ENCODE peak calls at places on chromosomes 2 and 18, in five cellular contexts. One of them, this sample, is unnamed. For H3K27me3, the result is how much of the 10 kb centered on the place peaks cover.

GRCh38 chr18:8116346-8117007 is 492.8 kb upstream of the RAB12 start:
- DNase-seq in heart left ventricle: no peak
- DNase-seq in body of pancreas: no peak
- DNase-seq in ovary: no peak
- DNase-seq in uterus: no peak
- DNase-seq in this sample: no peak

GRCh38 chr2:110735366-110735765 is 3.0 kb downstream of the ACOXL start:
- DNase-seq in heart left ventricle: no peak
- DNase-seq in body of pancreas: no peak
- DNase-seq in ovary: no peak
- DNase-seq in uterus: no peak
- DNase-seq in this sample: no peak

GRCh38 chr2:238586931-238587775 is 160.4 kb downstream of the ASB1 start:
- DNase-seq in heart left ventricle: no peak
- DNase-seq in body of pancreas: no peak
- DNase-seq in ovary: peak
- DNase-seq in uterus: no peak
- DNase-seq in this sample: no peak

GRCh38 chr18:21740474-21740723 is 193 bp upstream of the MIB1 start:
- DNase-seq in heart left ventricle: no peak
- DNase-seq in body of pancreas: peak
- DNase-seq in ovary: no peak
- DNase-seq in uterus: peak
- DNase-seq in this sample: peak

GRCh38 chr2:97546711-97547110 is 43.0 kb downstream of the ANKRD36B start:
- DNase-seq in heart left ventricle: no peak
- DNase-seq in body of pancreas: no peak
- DNase-seq in ovary: no peak
- DNase-seq in uterus: no peak
- DNase-seq in this sample: no peak

GRCh38 chr2:127504552-127505460 is 21.5 kb downstream of the IWS1 start:
- DNase-seq in heart left ventricle: no peak
- DNase-seq in body of pancreas: no peak
- DNase-seq in ovary: no peak
- DNase-seq in uterus: no peak
- DNase-seq in this sample: no peak

GRCh38 chr2:189210250-189211075 is 30.9 kb upstream of the COL5A2 start:
- DNase-seq in heart left ventricle: no peak
- DNase-seq in body of pancreas: peak
- DNase-seq in ovary: peak
- DNase-seq in uterus: peak
- DNase-seq in this sample: peak

GRCh38 chr2:130963849-130964793 is 127.4 kb downstream of the ARHGEF4 start:
- DNase-seq in heart left ventricle: no peak
- DNase-seq in body of pancreas: no peak
- DNase-seq in ovary: peak
- DNase-seq in uterus: no peak
- DNase-seq in this sample: no peak

GRCh38 chr2:109614715-109615636 is 812 bp downstream of the SOWAHC start:
- DNase-seq in heart left ventricle: peak
- DNase-seq in body of pancreas: peak
- DNase-seq in ovary: peak
- DNase-seq in uterus: peak
- DNase-seq in this sample: peak

GRCh38 chr18:59516356-59517155 is 157.5 kb upstream of the LMAN1 start:
- DNase-seq in heart left ventricle: no peak
- DNase-seq in body of pancreas: peak
- DNase-seq in ovary: no peak
- DNase-seq in uterus: peak
- DNase-seq in this sample: peak

GRCh38 chr18:43596106-43596712 is 318.9 kb upstream of the SYT4 start:
- DNase-seq in heart left ventricle: no peak
- DNase-seq in body of pancreas: no peak
- DNase-seq in ovary: no peak
- DNase-seq in uterus: no peak
- DNase-seq in this sample: no peak

GRCh38 chr2:64485961-64486360 is 32.0 kb downstream of the LGALSL start:
- DNase-seq in heart left ventricle: no peak
- DNase-seq in body of pancreas: no peak
- DNase-seq in ovary: no peak
- DNase-seq in uterus: no peak
- DNase-seq in this sample: peak

GRCh38 chr2:7860693-7861092 is 821.2 kb upstream of the ID2 start:
- DNase-seq in heart left ventricle: no peak
- DNase-seq in body of pancreas: no peak
- DNase-seq in ovary: no peak
- DNase-seq in uterus: no peak
- DNase-seq in this sample: no peak

GRCh38 chr18:3664563-3665178 is 214.7 kb downstream of the TGIF1 start:
- DNase-seq in heart left ventricle: no peak
- DNase-seq in body of pancreas: no peak
- DNase-seq in ovary: no peak
- DNase-seq in uterus: no peak
- DNase-seq in this sample: no peak

GRCh38 chr18:22067109-22067508 is 102.3 kb upstream of the GATA6 start:
- DNase-seq in heart left ventricle: no peak
- DNase-seq in body of pancreas: no peak
- DNase-seq in ovary: no peak
- DNase-seq in uterus: no peak
- DNase-seq in this sample: no peak

GRCh38 chr2:169767243-169767888 is 31.3 kb upstream of the SSB start:
- DNase-seq in heart left ventricle: no peak
- DNase-seq in body of pancreas: peak
- DNase-seq in ovary: peak
- DNase-seq in uterus: peak
- DNase-seq in this sample: peak

GRCh38 chr2:176122266-176122632 is 270 bp upstream of the HOXD9 start:
- DNase-seq in heart left ventricle: no peak
- DNase-seq in body of pancreas: no peak
- DNase-seq in ovary: no peak
- DNase-seq in uterus: no peak
- DNase-seq in this sample: no peak

GRCh38 chr2:224655006-224655537 is 61.1 kb downstream of the CCDC195 start:
- DNase-seq in heart left ventricle: no peak
- DNase-seq in body of pancreas: no peak
- DNase-seq in ovary: no peak
- DNase-seq in uterus: no peak
- DNase-seq in this sample: no peak

GRCh38 chr2:188471166-188471565 is 179.5 kb downstream of the GULP1 start:
- DNase-seq in heart left ventricle: no peak
- DNase-seq in body of pancreas: no peak
- DNase-seq in ovary: no peak
- DNase-seq in uterus: no peak
- DNase-seq in this sample: no peak

GRCh38 chr18:70666936-70667335 is 378.1 kb downstream of the SOCS6 start:
- DNase-seq in heart left ventricle: no peak
- DNase-seq in body of pancreas: no peak
- DNase-seq in ovary: no peak
- DNase-seq in uterus: no peak
- DNase-seq in this sample: no peak

GRCh38 chr2:223889133-223889769 is 51.9 kb upstream of the AP1S3 start:
- DNase-seq in heart left ventricle: no peak
- DNase-seq in body of pancreas: no peak
- DNase-seq in ovary: no peak
- DNase-seq in uterus: no peak
- DNase-seq in this sample: no peak

GRCh38 chr2:105321875-105322646 is 7.5 kb downstream of the TGFBRAP1 start:
- DNase-seq in heart left ventricle: no peak
- DNase-seq in body of pancreas: no peak
- DNase-seq in ovary: no peak
- DNase-seq in uterus: no peak
- DNase-seq in this sample: no peak

GRCh38 chr18:68679531-68679930 is 35.4 kb downstream of the TMX3 start:
- DNase-seq in heart left ventricle: no peak
- DNase-seq in body of pancreas: no peak
- DNase-seq in ovary: no peak
- DNase-seq in uterus: no peak
- DNase-seq in this sample: no peak

GRCh38 chr2:176164803-176165597 is 7.9 kb downstream of the HOXD3 start:
- DNase-seq in heart left ventricle: no peak
- DNase-seq in body of pancreas: no peak
- DNase-seq in ovary: no peak
- DNase-seq in uterus: no peak
- DNase-seq in this sample: no peak

GRCh38 chr18:50312296-50313030 is 25.0 kb upstream of the CXXC1 start:
- DNase-seq in heart left ventricle: no peak
- DNase-seq in body of pancreas: no peak
- DNase-seq in ovary: no peak
- DNase-seq in uterus: no peak
- DNase-seq in this sample: no peak

GRCh38 chr2:2573658-2574293 is 242.7 kb upstream of the MYT1L start:
- DNase-seq in heart left ventricle: no peak
- DNase-seq in body of pancreas: no peak
- DNase-seq in ovary: no peak
- DNase-seq in uterus: no peak
- DNase-seq in this sample: no peak

GRCh38 chr2:46239175-46239846 is 57.9 kb upstream of the EPAS1 start:
- DNase-seq in heart left ventricle: no peak
- DNase-seq in body of pancreas: no peak
- DNase-seq in ovary: no peak
- DNase-seq in uterus: no peak
- DNase-seq in this sample: no peak

GRCh38 chr18:37663446-37663845 is 97.8 kb upstream of the CELF4 start:
- DNase-seq in heart left ventricle: no peak
- DNase-seq in body of pancreas: no peak
- DNase-seq in ovary: no peak
- DNase-seq in uterus: no peak
- DNase-seq in this sample: no peak

GRCh38 chr2:26692814-26693286 is 328 bp downstream of the KCNK3 start:
- DNase-seq in heart left ventricle: no peak
- DNase-seq in body of pancreas: peak
- DNase-seq in ovary: peak
- DNase-seq in uterus: no peak
- DNase-seq in this sample: no peak
- H3K27me3 ChIP-seq in heart left ventricle: half or more
- H3K27me3 ChIP-seq in body of pancreas: under half
- H3K27me3 ChIP-seq in ovary: under half
- H3K27me3 ChIP-seq in uterus: under half
- H3K27me3 ChIP-seq in this sample: half or more

DNA sequence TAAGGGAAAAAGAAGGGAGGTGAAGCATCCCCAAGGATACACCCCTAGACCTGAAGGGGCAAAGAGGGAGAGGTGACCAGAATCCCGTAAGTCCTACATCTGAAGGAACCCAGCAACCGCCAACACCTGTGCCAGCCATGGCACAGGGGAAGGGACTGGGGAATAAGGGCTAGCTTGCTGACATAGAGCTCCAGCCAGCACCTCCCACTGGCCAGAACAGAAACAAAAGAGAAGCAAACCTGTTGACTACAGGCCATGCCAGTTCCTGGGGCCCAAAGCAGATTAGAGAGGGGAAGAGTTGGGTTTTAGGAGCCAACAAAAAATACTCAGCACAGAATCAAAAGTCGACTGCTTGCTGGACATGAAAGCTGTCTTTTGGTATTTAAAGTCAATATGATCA is 244.6 kb downstream of the SUCLG1 start:
- DNase-seq in heart left ventricle: no peak
- DNase-seq in body of pancreas: no peak
- DNase-seq in ovary: no peak
- DNase-seq in uterus: no peak
- DNase-seq in this sample: no peak
- TF ChIP-seq POLR2A in heart left ventricle: no peak
- TF ChIP-seq POLR2A in body of pancreas: no peak
- TF ChIP-seq POLR2A in ovary: no peak
- TF ChIP-seq POLR2A in uterus: no peak
- TF ChIP-seq POLR2A in this sample: no peak

GRCh38 chr2:17879913-17880274 is 1.4 kb downstream of the KCNS3 start:
- DNase-seq in heart left ventricle: no peak
- DNase-seq in body of pancreas: no peak
- DNase-seq in ovary: no peak
- DNase-seq in uterus: no peak
- DNase-seq in this sample: no peak

GRCh38 chr2:17878222-17879136 is at the start of gene KCNS3:
- DNase-seq in heart left ventricle: peak
- DNase-seq in body of pancreas: peak
- DNase-seq in ovary: no peak
- DNase-seq in uterus: no peak
- DNase-seq in this sample: peak

GRCh38 chr2:17876590-17876989 is 1.9 kb upstream of the KCNS3 start:
- DNase-seq in heart left ventricle: no peak
- DNase-seq in body of pancreas: no peak
- DNase-seq in ovary: no peak
- DNase-seq in uterus: no peak
- DNase-seq in this sample: no peak

GRCh38 chr2:17877811-17878221 is 651 bp upstream of the KCNS3 start:
- DNase-seq in heart left ventricle: no peak
- DNase-seq in body of pancreas: peak
- DNase-seq in ovary: no peak
- DNase-seq in uterus: no peak
- DNase-seq in this sample: peak

GRCh38 chr2:17879137-17879912 is 858 bp downstream of the KCNS3 start:
- DNase-seq in heart left ventricle: peak
- DNase-seq in body of pancreas: peak
- DNase-seq in ovary: no peak
- DNase-seq in uterus: peak
- DNase-seq in this sample: peak
- H3K4me3 ChIP-seq in heart left ventricle: peak
- H3K4me3 ChIP-seq in body of pancreas: peak
- H3K4me3 ChIP-seq in ovary: peak
- H3K4me3 ChIP-seq in uterus: peak
- H3K4me3 ChIP-seq in this sample: peak

DNA sequence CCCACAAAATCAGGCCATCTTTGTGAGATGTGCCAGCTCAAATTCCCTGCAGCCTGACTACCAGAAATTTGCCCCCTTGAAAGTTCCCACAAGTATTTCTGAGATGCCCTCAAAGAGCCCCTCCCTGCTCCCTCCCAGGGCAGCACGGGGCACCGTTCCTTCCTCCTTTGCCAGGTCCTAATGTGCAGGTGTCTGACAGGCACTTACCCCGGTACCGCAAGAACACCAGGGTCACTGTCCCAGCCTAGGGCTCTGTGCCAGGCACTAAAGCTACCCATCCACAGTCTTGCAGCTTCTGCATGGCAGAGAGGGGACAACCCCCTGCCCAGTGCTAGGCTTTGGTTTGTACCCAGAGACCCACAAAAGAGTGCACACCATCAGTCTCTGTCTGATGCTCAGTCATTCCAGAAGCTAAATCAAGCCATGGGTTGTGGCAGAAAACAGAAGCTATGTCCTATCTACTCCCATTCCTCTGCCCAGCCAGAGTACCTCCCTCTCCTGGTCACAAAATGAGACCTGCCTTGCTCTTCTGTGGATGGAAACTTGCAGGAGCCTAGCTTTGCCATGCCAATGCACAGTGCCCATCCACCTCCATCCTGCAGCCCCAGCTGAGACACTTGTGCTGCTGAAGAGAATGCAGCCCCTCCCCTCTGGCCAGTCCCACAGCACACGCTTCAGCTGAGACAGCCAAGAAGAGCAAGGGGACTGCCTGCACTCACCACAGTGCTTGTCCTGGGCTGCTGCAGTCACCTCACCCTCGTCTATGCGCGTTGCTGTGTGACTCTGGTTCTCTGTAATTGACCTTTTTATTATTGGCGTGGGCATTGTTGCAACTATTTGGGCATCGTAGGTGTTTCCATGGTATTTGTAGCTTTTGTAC is 48.7 kb downstream of the INPP5D start:
- DNase-seq in heart left ventricle: no peak
- DNase-seq in body of pancreas: no peak
- DNase-seq in ovary: no peak
- DNase-seq in uterus: no peak
- DNase-seq in this sample: no peak
- H3K27me3 ChIP-seq in heart left ventricle: under half
- H3K27me3 ChIP-seq in body of pancreas: under half
- H3K27me3 ChIP-seq in ovary: under half
- H3K27me3 ChIP-seq in uterus: under half
- H3K27me3 ChIP-seq in this sample: under half

This sample was measured in transverse colon.